ENCODE peak calls at places on chromosomes 11 and 22, in ten cellular contexts. E is H1, F is mammary epithelial cell, O is endothelial cell, P is heart right ventricle, J is AG10803, Z is Caco-2, U is neural crest cell, H is fibroblast of pulmonary artery, K is AG04450. R is an unnamed sample.

GRCh38 chr11:26331911-26332571 is at the start of gene ANO3:
- DNase-seq in E (peak), F (peak), O (peak), P (peak), J (peak), Z (peak), U (peak), H (peak), K (peak), R (peak)

GRCh38 chr11:117910941-117911630 is 18.1 kb downstream of the TMPRSS13 start:
- DNase-seq in E (no peak), F (no peak), O (no peak), P (no peak), J (no peak), Z (peak), U (no peak), H (no peak), K (no peak), R (no peak)

GRCh38 chr11:90465553-90465952 is 242.7 kb upstream of the CHORDC1 start:
- DNase-seq in E (no peak), F (no peak), O (no peak), P (no peak), J (no peak), Z (no peak), U (no peak), H (no peak), K (no peak), R (no peak)

GRCh38 chr11:6572215-6572614 is 31.2 kb downstream of the RRP8 start:
- DNase-seq in E (no peak), F (peak), O (no peak), P (no peak), J (peak), Z (no peak), U (no peak), H (peak), K (peak), R (no peak)

GRCh38 chr11:111561801-111562325 is 21.3 kb downstream of the LAYN start:
- DNase-seq in E (no peak), F (peak), O (no peak), P (no peak), J (peak), Z (no peak), U (no peak), H (peak), K (peak), R (peak)

GRCh38 chr11:47215366-47215925 is 672 bp downstream of the DDB2 start:
- DNase-seq in E (no peak), F (peak), O (no peak), P (no peak), J (no peak), Z (no peak), U (no peak), H (no peak), K (no peak), R (no peak)

GRCh38 chr11:23897453-23898289 is 599.2 kb upstream of the LUZP2 start:
- DNase-seq in E (no peak), F (peak), O (no peak), P (no peak), J (peak), Z (no peak), U (no peak), H (peak), K (peak), R (no peak)

GRCh38 chr11:97966901-97967300 is 1053.8 kb upstream of the CNTN5 start:
- DNase-seq in E (no peak), F (no peak), O (no peak), P (no peak), J (no peak), Z (no peak), U (no peak), H (no peak), K (no peak), R (no peak)

GRCh38 chr11:67071420-67072284 is 15.0 kb downstream of the RHOD start:
- DNase-seq in E (peak), F (no peak), O (peak), P (peak), J (peak), Z (no peak), U (peak), H (peak), K (no peak), R (peak)

GRCh38 chr11:120343429-120343828 is 7.2 kb downstream of the ARHGEF12 start:
- DNase-seq in E (no peak), F (no peak), O (no peak), P (no peak), J (no peak), Z (no peak), U (no peak), H (no peak), K (no peak), R (no peak)

GRCh38 chr22:49532831-49533802 is 294.6 kb downstream of the BRD1 start:
- DNase-seq in E (no peak), F (no peak), O (no peak), P (no peak), J (no peak), Z (no peak), U (no peak), H (no peak), K (no peak), R (no peak)

GRCh38 chr11:125429174-125429707 is 66.8 kb downstream of the FEZ1 start:
- DNase-seq in E (peak), F (peak), O (peak), P (peak), J (peak), Z (peak), U (peak), H (peak), K (no peak), R (peak)

GRCh38 chr11:120431633-120432032 is 79.9 kb upstream of the GRIK4 start:
- DNase-seq in E (no peak), F (no peak), O (peak), P (no peak), J (peak), Z (no peak), U (no peak), H (peak), K (peak), R (no peak)

GRCh38 chr11:69481393-69481844 is at the start of gene LINC01488:
- DNase-seq in E (no peak), F (no peak), O (no peak), P (no peak), J (no peak), Z (no peak), U (no peak), H (no peak), K (no peak), R (no peak)

GRCh38 chr11:2886936-2887335 is 1.4 kb upstream of the CDKN1C start:
- DNase-seq in E (no peak), F (no peak), O (no peak), P (no peak), J (no peak), Z (no peak), U (no peak), H (no peak), K (no peak), R (no peak)

GRCh38 chr11:72113170-72113808 is 794 bp upstream of the ANAPC15 start:
- DNase-seq in E (no peak), F (peak), O (no peak), P (no peak), J (peak), Z (peak), U (no peak), H (no peak), K (no peak), R (no peak)

GRCh38 chr11:43944761-43945311 is 2.4 kb downstream of the C11orf96 start:
- DNase-seq in E (peak), F (peak), O (peak), P (peak), J (no peak), Z (peak), U (no peak), H (peak), K (no peak), R (peak)

GRCh38 chr11:110077866-110078325 is 15.3 kb upstream of the ZC3H12C start:
- DNase-seq in E (no peak), F (peak), O (no peak), P (no peak), J (peak), Z (no peak), U (no peak), H (peak), K (no peak), R (no peak)

GRCh38 chr22:40123387-40123786 is 54.3 kb upstream of the TNRC6B start:
- DNase-seq in E (no peak), F (no peak), O (no peak), P (peak), J (no peak), Z (no peak), U (no peak), H (peak), K (no peak), R (no peak)

GRCh38 chr22:50481045-50481439 is 301 bp upstream of the ADM2 start:
- DNase-seq in E (peak), F (no peak), O (no peak), P (no peak), J (no peak), Z (no peak), U (no peak), H (no peak), K (no peak), R (no peak)

GRCh38 chr11:34266090-34266912 is 91.5 kb downstream of the ABTB2 start:
- DNase-seq in E (no peak), F (peak), O (no peak), P (no peak), J (peak), Z (no peak), U (no peak), H (peak), K (peak), R (peak)

GRCh38 chr22:31603574-31603973 is 58.4 kb downstream of the PISD start:
- DNase-seq in E (no peak), F (no peak), O (no peak), P (no peak), J (no peak), Z (no peak), U (no peak), H (no peak), K (no peak), R (no peak)

GRCh38 chr22:40462195-40462988 is 92.0 kb downstream of the SGSM3 start:
- DNase-seq in E (no peak), F (no peak), O (no peak), P (no peak), J (no peak), Z (no peak), U (no peak), H (no peak), K (no peak), R (no peak)

GRCh38 chr11:100778386-100778785 is 91.3 kb downstream of the ARHGAP42 start:
- DNase-seq in E (no peak), F (no peak), O (no peak), P (no peak), J (no peak), Z (no peak), U (no peak), H (no peak), K (no peak), R (no peak)

GRCh38 chr11:69075421-69076128 is 26.8 kb downstream of the TPCN2 start:
- DNase-seq in E (no peak), F (peak), O (no peak), P (peak), J (peak), Z (no peak), U (no peak), H (peak), K (peak), R (no peak)

GRCh38 chr22:41288245-41288946 is 2.4 kb upstream of the RANGAP1 start:
- DNase-seq in E (no peak), F (peak), O (peak), P (no peak), J (peak), Z (peak), U (no peak), H (peak), K (peak), R (peak)

GRCh38 chr22:36762687-36763260 is 13.1 kb downstream of the IFT27 start:
- DNase-seq in E (no peak), F (no peak), O (no peak), P (peak), J (peak), Z (no peak), U (no peak), H (peak), K (peak), R (no peak)

GRCh38 chr11:69167916-69168691 is 12.4 kb downstream of the SMIM38 start:
- DNase-seq in E (no peak), F (peak), O (no peak), P (no peak), J (peak), Z (no peak), U (no peak), H (peak), K (no peak), R (peak)

DNA sequence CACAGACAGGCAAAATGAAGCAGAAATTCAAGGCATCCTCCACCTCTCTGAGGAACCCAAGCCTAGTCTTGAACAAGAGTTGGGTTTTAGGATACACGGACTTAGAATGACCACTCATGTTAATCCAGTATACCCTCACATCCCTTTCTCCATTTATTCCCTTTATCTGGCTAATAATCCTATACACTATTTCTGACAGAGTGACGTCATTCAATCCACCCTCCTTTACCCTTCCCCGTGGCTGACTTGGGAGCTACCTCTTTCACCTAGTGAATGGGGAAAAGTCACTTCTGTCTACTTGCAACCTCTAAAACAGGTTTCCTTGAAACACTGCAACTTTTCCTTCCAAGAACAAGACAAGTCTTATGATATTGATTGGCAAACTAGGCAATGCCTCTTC is 52.8 kb upstream of the PARVA start:
- DNase-seq in E (no peak), F (no peak), O (no peak), P (no peak), J (no peak), Z (no peak), U (no peak), H (no peak), K (no peak), R (no peak)
- TF ChIP-seq CTCF in E (no peak), F (no peak), O (no peak), P (no peak), J (no peak), Z (no peak), U (no peak), H (no peak), K (no peak), R (no peak)

DNA sequence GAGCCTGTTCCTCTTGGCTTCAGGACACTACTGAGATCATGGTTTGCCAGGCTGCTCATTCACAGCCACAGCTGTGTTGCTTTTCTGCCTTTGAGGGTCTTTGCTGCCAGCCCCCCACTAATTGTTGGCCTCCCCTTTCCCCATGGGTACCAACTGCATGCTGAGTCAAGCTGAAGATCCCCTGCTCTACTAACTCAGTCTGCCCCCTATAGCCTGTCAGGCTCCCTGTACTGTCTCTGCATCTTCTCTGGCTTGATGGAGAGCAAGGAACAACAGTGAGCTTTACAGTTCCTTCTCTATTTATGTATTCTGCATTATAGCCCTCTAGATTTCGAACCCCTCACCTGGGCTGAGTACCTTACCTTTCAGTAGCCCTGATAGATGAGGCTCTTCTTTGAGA is 257.6 kb upstream of the CADM1 start:
- DNase-seq in E (no peak), F (no peak), O (no peak), P (no peak), J (no peak), Z (no peak), U (no peak), H (no peak), K (no peak), R (no peak)
- TF ChIP-seq CTCF in E (peak), F (no peak), O (no peak), P (no peak), J (no peak), Z (no peak), U (no peak), H (no peak), K (peak), R (no peak)

GRCh38 chr11:10862446-10862845 is 4.6 kb upstream of the ZBED5 start:
- DNase-seq in E (no peak), F (no peak), O (no peak), P (no peak), J (no peak), Z (no peak), U (no peak), H (no peak), K (no peak), R (no peak)
- TF ChIP-seq CTCF in E (no peak), F (no peak), O (no peak), P (no peak), J (no peak), Z (no peak), U (no peak), H (no peak), K (no peak), R (no peak)

GRCh38 chr11:65611028-65611757 is 2.8 kb downstream of the MAP3K11 start:
- DNase-seq in E (no peak), F (no peak), O (peak), P (peak), J (no peak), Z (no peak), U (no peak), H (peak), K (no peak), R (no peak)

GRCh38 chr11:65606876-65607613 is 7.0 kb downstream of the MAP3K11 start:
- DNase-seq in E (peak), F (peak), O (peak), P (peak), J (peak), Z (peak), U (peak), H (peak), K (peak), R (no peak)

GRCh38 chr11:65609711-65610110 is 4.3 kb downstream of the MAP3K11 start:
- DNase-seq in E (no peak), F (no peak), O (no peak), P (no peak), J (no peak), Z (no peak), U (no peak), H (no peak), K (no peak), R (no peak)

GRCh38 chr11:65609236-65609635 is 4.8 kb downstream of the MAP3K11 start:
- DNase-seq in E (no peak), F (no peak), O (no peak), P (no peak), J (peak), Z (no peak), U (no peak), H (peak), K (no peak), R (no peak)

GRCh38 chr11:65607614-65608426 is 6.2 kb downstream of the MAP3K11 start:
- DNase-seq in E (no peak), F (no peak), O (no peak), P (no peak), J (no peak), Z (no peak), U (no peak), H (no peak), K (no peak), R (no peak)
- TF ChIP-seq CTCF in E (no peak), F (no peak), O (no peak), P (no peak), J (no peak), Z (no peak), U (no peak), H (no peak), K (no peak), R (no peak)

DNA sequence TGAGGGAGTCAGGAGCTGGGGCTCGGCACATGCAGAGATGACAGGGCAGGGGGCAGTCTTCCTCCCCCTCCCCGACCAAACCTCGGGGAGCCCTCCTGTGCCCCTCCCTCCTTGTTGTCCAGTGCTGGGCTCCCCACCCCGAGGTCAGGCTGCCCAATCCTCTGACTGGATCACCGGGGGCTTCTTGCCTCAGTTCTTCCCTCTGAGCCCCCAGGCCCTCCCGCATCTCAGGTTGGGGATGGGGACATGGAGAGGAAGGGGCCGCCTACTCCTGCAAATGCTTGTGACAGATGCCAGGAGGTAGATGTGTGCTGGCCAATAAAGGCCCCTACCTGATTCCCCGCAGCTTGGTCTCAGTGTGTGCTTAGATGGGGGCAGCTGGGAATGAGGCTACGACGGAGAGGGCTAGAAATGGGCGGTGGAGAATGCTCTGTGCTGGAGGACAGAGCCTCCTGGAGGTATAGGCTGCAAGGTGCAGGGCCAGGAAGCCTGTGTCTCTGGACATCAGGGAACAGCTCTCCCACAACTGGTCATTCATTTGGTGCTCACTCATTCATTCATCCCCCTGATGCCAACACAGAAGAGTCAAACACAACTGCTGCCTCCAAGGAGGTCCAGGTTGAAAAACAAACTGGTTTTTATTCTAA is 8.4 kb downstream of the RHBDD3 start:
- DNase-seq in E (no peak), F (no peak), O (no peak), P (no peak), J (no peak), Z (no peak), U (no peak), H (no peak), K (no peak), R (no peak)
- TF ChIP-seq CTCF in E (peak), F (no peak), O (no peak), P (no peak), J (no peak), Z (peak), U (no peak), H (peak), K (no peak), R (no peak)

GRCh38 chr11:70796601-70797000 is 398.3 kb downstream of the CTTN start:
- DNase-seq in E (peak), F (no peak), O (no peak), P (no peak), J (no peak), Z (no peak), U (no peak), H (no peak), K (no peak), R (no peak)
- TF ChIP-seq CTCF in E (peak), F (no peak), O (peak), P (no peak), J (no peak), Z (peak), U (peak), H (no peak), K (no peak), R (no peak)

GRCh38 chr11:113725883-113726405 is 19.8 kb upstream of the TMPRSS5 start:
- DNase-seq in E (no peak), F (no peak), O (no peak), P (no peak), J (no peak), Z (peak), U (no peak), H (no peak), K (no peak), R (no peak)

GRCh38 chr11:113732092-113732491 is 26.0 kb upstream of the TMPRSS5 start:
- DNase-seq in E (no peak), F (no peak), O (no peak), P (no peak), J (no peak), Z (no peak), U (no peak), H (no peak), K (no peak), R (no peak)

GRCh38 chr11:113728814-113729213 is 22.7 kb upstream of the TMPRSS5 start:
- DNase-seq in E (no peak), F (no peak), O (no peak), P (no peak), J (no peak), Z (no peak), U (no peak), H (no peak), K (no peak), R (no peak)

GRCh38 chr11:113729456-113729855 is 23.3 kb upstream of the TMPRSS5 start:
- DNase-seq in E (no peak), F (peak), O (no peak), P (no peak), J (no peak), Z (no peak), U (no peak), H (no peak), K (no peak), R (no peak)

DNA sequence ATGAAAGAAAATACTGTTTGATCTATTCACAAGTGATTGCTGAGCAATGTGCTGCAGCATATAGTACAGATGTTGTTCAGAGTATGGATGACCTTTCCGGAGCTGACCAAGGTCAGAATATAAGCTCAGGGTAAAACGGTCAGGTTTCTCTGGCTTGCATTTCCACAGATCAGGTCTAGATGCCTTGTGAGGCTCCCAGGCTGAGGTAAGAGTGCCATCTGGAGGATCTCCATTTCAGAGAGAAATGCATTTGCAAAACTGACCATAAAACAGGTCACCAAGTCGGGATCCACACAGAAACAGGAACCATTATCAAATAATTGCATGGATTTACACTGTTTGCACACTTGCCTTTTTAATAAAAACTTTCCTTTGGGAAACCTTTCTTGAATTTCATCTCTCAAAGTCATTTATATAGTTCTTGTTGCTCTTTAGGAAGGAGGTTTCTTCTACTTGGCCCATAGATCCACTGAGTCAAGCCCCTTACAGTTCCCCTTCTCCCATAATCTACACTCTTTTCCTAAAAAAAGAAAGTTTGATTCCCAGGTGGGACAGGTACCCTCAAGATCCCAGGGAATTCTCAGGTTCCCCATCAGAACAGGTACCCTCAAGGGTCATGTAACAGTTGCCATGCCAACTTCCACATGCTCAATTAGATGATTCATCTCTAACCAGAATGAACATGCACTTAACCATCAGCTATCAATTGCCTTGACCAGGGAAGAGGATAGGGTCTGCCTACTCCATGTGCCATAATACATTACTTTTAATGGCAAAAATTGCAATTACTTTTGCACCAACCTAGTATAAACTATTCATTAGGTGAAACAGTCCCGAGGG is 25.0 kb upstream of the TMPRSS5 start:
- DNase-seq in E (peak), F (peak), O (peak), P (no peak), J (peak), Z (peak), U (peak), H (peak), K (peak), R (peak)
- TF ChIP-seq CTCF in E (peak), F (peak), O (no peak), P (peak), J (peak), Z (peak), U (peak), H (peak), K (peak), R (no peak)

R was measured in Calu3.